ENCODE peak calls at places on chromosome 5, in five cellular contexts. V is cardiac muscle cell, T is stomach, I is pancreas, X is OCI-LY7. H is an unnamed sample.
A peak's percentile ranks its signal among the peaks of the same experiment; 100 is the strongest.

GRCh38 chr5:58466939-58467338 is 7.1 kb upstream of the PLK2 start:
- DNase-seq in V (peak; percentile 55), T (peak; percentile 29), I (no peak), X (no peak), H (no peak)

GRCh38 chr5:18068851-18069250 is 434.6 kb downstream of the TAF11L14 start:
- DNase-seq in V (no peak), T (no peak), I (no peak), X (no peak), H (no peak)

GRCh38 chr5:59766394-59766793 is 127.1 kb downstream of the PDE4D start:
- DNase-seq in V (peak; percentile 57), T (peak; percentile 79), I (peak; percentile 45), X (no peak), H (no peak)

GRCh38 chr5:40960027-40960426 is 50.7 kb downstream of the C7 start:
- DNase-seq in V (no peak), T (no peak), I (no peak), X (no peak), H (no peak)

GRCh38 chr5:140338918-140339317 is 7.5 kb downstream of the HBEGF start:
- DNase-seq in V (no peak), T (no peak), I (no peak), X (no peak), H (no peak)

GRCh38 chr5:154418344-154418820 is 27.4 kb upstream of the SAP30L start:
- DNase-seq in V (no peak), T (no peak), I (no peak), X (no peak), H (no peak)

GRCh38 chr5:56918054-56918453 is 8.7 kb downstream of the SETD9 start:
- DNase-seq in V (no peak), T (no peak), I (no peak), X (no peak), H (no peak)

GRCh38 chr5:141567513-141568117 is 51.2 kb downstream of the DIAPH1 start:
- DNase-seq in V (peak; percentile 31), T (no peak), I (no peak), X (peak; percentile 34), H (no peak)

GRCh38 chr5:93162201-93162654 is 418.8 kb downstream of the NR2F1-AS1 start:
- DNase-seq in V (peak; percentile 37), T (no peak), I (no peak), X (no peak), H (no peak)

GRCh38 chr5:169027456-169028118 is 273.4 kb downstream of the SLIT3 start:
- DNase-seq in V (peak; percentile 37), T (peak; percentile 73), I (no peak), X (no peak), H (no peak)

GRCh38 chr5:116234681-116235080 is 149.9 kb downstream of the COMMD10 start:
- DNase-seq in V (no peak), T (no peak), I (no peak), X (no peak), H (no peak)

GRCh38 chr5:137622850-137623249 is 113.0 kb downstream of the KLHL3 start:
- DNase-seq in V (peak; percentile 43), T (peak; percentile 86), I (peak; percentile 88), X (no peak), H (peak; percentile 62)

GRCh38 chr5:91382530-91383026 is 539 bp downstream of the ARRDC3 start:
- DNase-seq in V (peak; percentile 53), T (peak; percentile 42), I (no peak), X (peak; percentile 68), H (no peak)

GRCh38 chr5:138659561-138659960 is 84.4 kb upstream of the HSPA9 start:
- DNase-seq in V (no peak), T (no peak), I (no peak), X (no peak), H (no peak)

DNA sequence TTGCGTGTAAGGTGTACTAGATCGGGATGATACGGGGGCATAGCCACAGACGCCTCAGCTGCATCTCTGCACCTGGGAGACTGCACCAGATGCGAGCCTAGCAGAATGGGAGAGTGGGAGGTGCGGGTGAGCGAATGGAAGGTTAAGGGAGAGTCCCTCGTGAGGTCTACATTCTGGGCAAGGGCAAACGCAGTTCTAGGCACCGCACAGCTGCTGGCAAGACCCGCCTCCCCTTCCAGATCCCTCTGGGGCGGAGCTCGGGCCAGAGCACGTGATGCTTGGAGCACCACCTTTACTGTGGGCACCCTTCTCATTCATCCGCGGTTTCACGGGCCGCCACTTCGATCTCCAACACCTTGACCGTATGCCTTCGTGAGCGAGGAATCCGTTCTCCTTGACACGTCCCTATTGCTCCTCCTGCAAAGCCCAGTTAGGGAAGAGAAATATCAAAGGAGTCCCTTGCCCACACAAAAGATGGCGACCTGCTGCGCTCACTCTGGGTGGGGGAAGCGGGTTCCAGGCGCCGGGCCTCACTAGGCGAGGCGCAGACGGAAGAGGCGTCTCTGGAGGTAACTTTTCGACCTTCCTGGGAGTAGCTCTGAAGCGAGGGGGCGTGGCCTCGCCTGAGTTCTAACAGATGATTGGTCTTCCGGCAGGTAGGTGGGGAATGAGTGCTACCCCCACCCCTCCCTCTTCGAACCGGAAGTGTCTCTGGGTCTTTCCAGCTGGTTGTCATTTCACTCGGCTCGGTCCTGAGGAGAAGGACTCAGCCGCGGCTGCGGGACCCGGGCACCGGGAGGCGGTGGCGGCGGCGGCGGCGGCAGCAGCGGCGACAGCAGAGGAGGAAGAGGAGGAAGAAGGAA is at the start of gene CPEB4:
- DNase-seq in V (peak; percentile 100), T (peak; percentile 99), I (peak; percentile 99), X (peak; percentile 100), H (peak; percentile 98)
- H3K4me1 ChIP-seq in V (peaks cover 20% of the 10 kb centered on the region), T (peaks cover 21% of the 10 kb centered on the region), I (peaks cover 12% of the 10 kb centered on the region), X (peaks cover 59% of the 10 kb centered on the region), H (peaks cover 9% of the 10 kb centered on the region)

GRCh38 chr5:133164759-133165158 is 112.9 kb downstream of the HSPA4 start:
- DNase-seq in V (no peak), T (no peak), I (no peak), X (no peak), H (no peak)

GRCh38 chr5:133159543-133159942 is 107.7 kb downstream of the HSPA4 start:
- DNase-seq in V (no peak), T (no peak), I (no peak), X (no peak), H (no peak)

DNA sequence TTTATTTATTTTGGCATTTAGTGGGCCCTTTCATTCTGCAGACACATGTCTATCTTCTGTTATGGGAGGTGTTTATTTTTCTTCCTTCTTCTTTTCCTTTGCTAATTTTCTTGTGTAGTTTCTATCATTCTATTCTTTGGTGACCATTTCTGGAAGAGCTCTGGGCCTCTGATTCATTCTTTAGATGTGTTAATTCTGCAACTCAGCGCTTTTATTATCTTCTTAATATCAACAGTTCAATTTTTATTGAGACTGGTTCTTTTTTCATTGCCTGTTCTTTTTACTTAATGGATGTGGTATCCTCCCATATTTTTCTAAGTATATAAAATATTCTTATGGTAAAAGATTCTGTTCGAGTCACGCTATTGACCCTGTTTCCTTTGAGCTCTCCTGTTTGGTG is 112.0 kb downstream of the HSPA4 start:
- DNase-seq in V (no peak), T (no peak), I (no peak), X (no peak), H (no peak)
- TF ChIP-seq CTCF in V (no peak), T (no peak), I (no peak), X (no peak), H (no peak)

DNA sequence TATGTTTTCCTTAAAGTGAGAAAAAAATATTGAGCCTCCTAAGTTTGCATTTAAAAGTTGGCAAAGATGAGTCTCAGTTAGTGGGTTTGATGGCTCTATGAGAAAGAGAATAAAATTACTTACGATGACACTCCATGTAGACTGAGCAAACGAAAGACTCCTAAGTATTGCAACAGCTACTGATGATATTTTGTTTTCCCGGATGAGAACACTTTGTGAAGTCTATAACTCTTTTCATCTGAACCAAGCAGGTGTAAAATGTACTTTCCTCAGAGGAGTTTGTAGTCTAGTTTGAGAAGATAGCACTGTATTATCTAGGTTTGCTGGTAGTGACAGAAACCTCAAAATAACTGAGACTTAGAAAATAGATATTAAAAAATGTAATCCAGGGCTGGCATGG is 1.7 kb upstream of the ITK start:
- DNase-seq in V (no peak), T (no peak), I (no peak), X (no peak), H (no peak)
- H3K4me3 ChIP-seq in V (no peak overlapping the region), T (no peak overlapping the region), I (no peak overlapping the region), X (no peak overlapping the region), H (no peak overlapping the region)

GRCh38 chr5:95930541-95930940 is 31.1 kb downstream of the ELL2 start:
- DNase-seq in V (no peak), T (no peak), I (no peak), X (no peak), H (no peak)

GRCh38 chr5:95932941-95933340 is 28.7 kb downstream of the ELL2 start:
- DNase-seq in V (no peak), T (no peak), I (no peak), X (no peak), H (no peak)

GRCh38 chr5:95930141-95930540 is 31.5 kb downstream of the ELL2 start:
- DNase-seq in V (no peak), T (no peak), I (no peak), X (no peak), H (no peak)

GRCh38 chr5:95928724-95929253 is 32.9 kb downstream of the ELL2 start:
- DNase-seq in V (no peak), T (no peak), I (no peak), X (no peak), H (no peak)

DNA sequence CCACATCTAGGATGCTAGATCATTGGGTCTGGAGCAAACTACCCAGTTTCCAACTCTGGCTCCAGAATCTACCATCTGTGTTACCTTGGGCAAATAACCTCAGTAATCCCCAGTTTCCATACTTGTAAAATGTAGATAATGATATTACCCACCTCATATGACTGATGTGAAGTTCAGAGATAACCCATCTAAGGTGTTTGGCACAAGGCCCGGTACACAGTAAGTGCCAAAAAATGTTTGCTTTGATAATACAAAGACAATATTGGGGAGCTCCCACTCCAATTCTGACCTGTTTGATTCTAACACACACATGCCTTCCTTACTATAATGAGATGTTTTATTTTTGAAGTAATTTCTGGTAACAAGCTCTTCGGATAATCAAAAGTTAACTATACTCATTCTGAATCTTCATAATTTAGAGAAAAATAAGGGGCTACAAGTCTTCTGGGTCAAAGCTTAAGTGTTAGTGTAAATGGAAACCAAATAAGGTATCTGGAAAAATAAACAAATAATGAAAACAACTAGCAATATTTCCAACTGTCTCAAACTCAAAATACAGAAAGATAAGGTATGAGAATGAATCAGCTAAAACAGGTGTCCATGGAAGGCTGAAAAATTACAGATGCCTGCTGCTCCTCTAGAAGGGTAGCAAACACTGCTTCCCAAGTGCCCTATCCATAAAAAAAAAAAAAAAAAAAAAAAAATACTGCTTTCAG is 30.4 kb downstream of the ELL2 start:
- DNase-seq in V (no peak), T (no peak), I (no peak), X (no peak), H (no peak)
- H3K4me1 ChIP-seq in V (peaks cover 23% of the 10 kb centered on the region), T (peaks cover under 1% of the 10 kb centered on the region), I (peaks cover 44% of the 10 kb centered on the region), X (no peaks in the 10 kb centered on the region), H (peaks cover 8% of the 10 kb centered on the region)

DNA sequence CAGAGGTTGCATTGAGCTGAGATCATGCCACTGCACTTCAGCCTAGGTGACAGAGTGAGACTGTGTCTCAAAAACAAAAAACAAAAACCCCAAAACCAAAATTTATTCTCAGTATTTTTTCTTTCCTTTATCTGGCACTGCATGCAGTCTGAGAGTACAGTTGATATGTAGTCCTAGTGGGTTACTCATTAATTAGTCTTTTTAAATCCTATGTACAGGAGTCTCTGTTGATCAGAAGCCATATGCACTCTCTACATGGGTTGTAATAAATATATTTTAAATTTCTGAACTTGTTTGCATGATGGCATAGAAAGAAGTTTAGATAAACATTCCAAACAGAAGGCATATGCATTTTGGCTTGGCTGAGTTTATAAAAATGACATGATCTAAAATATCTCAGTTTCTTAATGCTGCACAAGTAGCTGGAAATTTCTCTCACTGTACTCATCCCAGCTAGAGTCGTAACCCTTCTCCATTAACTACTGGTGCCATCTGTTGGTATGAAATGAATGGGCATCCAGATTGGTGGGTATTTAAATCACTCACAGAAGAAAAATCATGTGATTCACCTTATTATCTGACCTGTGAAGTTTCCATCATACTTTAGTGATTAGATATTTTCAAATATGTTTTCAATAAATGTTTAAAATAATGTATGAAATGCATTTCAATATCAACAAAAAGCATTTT is 284.8 kb downstream of the CTNND2 start:
- DNase-seq in V (no peak), T (no peak), I (no peak), X (peak; percentile 1), H (no peak)
- TF ChIP-seq CTCF in V (no peak), T (no peak), I (peak; percentile 23), X (peak; percentile 37), H (no peak)

H was measured in lung.